ENCODE peak calls at places on chromosomes 7 and 10, in nine cellular contexts. R, D, L, M, A, K, V, U and Z are unnamed samples.

GRCh38 chr7:67414858-67415257 is 418.2 kb downstream of the TYW1 start:
- DNase-seq in R (no peak), D (no peak), L (no peak), M (no peak), A (no peak), K (no peak), V (no peak), U (no peak), Z (no peak)

GRCh38 chr10:120349069-120349468 is 108.0 kb upstream of the PLPP4 start:
- DNase-seq in R (no peak), D (no peak), L (no peak), M (no peak), A (no peak), K (no peak), V (no peak), U (no peak), Z (no peak)

GRCh38 chr7:118046086-118046485 is 137.9 kb upstream of the LSM8 start:
- DNase-seq in R (no peak), D (no peak), L (no peak), M (no peak), A (no peak), K (no peak), V (no peak), U (no peak), Z (no peak)

GRCh38 chr10:23158370-23158769 is 33.7 kb upstream of the PTF1A start:
- DNase-seq in R (peak), D (no peak), L (no peak), M (peak), A (no peak), K (peak), V (peak), U (peak), Z (no peak)

GRCh38 chr7:134632052-134632451 is 14.6 kb upstream of the BPGM start:
- DNase-seq in R (no peak), D (no peak), L (no peak), M (no peak), A (no peak), K (no peak), V (no peak), U (no peak), Z (no peak)

GRCh38 chr7:135721198-135721820 is 6.7 kb downstream of the SLC13A4 start:
- DNase-seq in R (no peak), D (no peak), L (no peak), M (no peak), A (no peak), K (no peak), V (no peak), U (no peak), Z (no peak)

GRCh38 chr7:91941450-91941849 is 788 bp downstream of the AKAP9 start:
- DNase-seq in R (no peak), D (no peak), L (peak), M (peak), A (peak), K (peak), V (peak), U (peak), Z (peak)

GRCh38 chr7:142384508-142384922 is 126.7 kb upstream of the PRSS58 start:
- DNase-seq in R (no peak), D (no peak), L (no peak), M (peak), A (peak), K (no peak), V (peak), U (peak), Z (no peak)

GRCh38 chr10:73887038-73888015 is 13.0 kb upstream of the CAMK2G start:
- DNase-seq in R (peak), D (peak), L (peak), M (peak), A (peak), K (no peak), V (peak), U (peak), Z (peak)

GRCh38 chr7:128757203-128757602 is 18.0 kb downstream of the CALU start:
- DNase-seq in R (no peak), D (no peak), L (no peak), M (no peak), A (no peak), K (no peak), V (peak), U (no peak), Z (no peak)

GRCh38 chr10:24869354-24870016 is 82.9 kb downstream of the PRTFDC1 start:
- DNase-seq in R (no peak), D (no peak), L (no peak), M (peak), A (no peak), K (no peak), V (peak), U (no peak), Z (no peak)

GRCh38 chr10:33886299-33886698 is 551.8 kb upstream of the NRP1 start:
- DNase-seq in R (no peak), D (no peak), L (no peak), M (no peak), A (no peak), K (no peak), V (no peak), U (no peak), Z (no peak)

GRCh38 chr7:106657085-106657991 is 3.6 kb downstream of the CCDC71L start:
- DNase-seq in R (no peak), D (no peak), L (no peak), M (peak), A (no peak), K (no peak), V (peak), U (no peak), Z (no peak)

GRCh38 chr10:68871731-68872342 is 29.3 kb upstream of the DDX50 start:
- DNase-seq in R (no peak), D (no peak), L (no peak), M (peak), A (no peak), K (peak), V (peak), U (peak), Z (no peak)

GRCh38 chr10:9305018-9305655 is 1250.6 kb downstream of the GATA3 start:
- DNase-seq in R (no peak), D (no peak), L (no peak), M (peak), A (no peak), K (peak), V (peak), U (no peak), Z (no peak)

GRCh38 chr7:22726345-22726848 is 603 bp upstream of the IL6 start:
- DNase-seq in R (peak), D (peak), L (peak), M (peak), A (peak), K (peak), V (peak), U (peak), Z (peak)

DNA sequence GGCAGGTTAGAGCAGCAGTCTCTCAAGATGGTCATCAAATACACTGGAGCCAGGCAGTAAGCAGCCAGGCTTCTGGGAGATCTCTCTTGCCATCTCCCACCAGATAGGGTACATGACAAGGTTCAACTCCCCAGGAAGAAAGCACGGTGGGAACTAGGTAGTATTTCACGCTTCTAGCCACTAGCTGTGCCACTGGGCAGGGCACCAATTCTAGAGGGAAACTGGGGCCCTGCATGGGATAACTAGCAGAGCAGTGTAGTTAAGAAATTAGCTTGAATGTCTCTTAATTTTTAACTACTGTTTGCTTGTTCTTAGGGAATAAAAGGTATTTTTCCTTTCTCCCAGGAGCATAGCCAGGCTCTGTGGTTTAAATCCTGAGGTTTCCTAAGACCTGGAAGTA is 7.7 kb upstream of the GPAM start:
- DNase-seq in R (no peak), D (no peak), L (no peak), M (no peak), A (no peak), K (no peak), V (no peak), U (no peak), Z (no peak)
- H3K27ac ChIP-seq in R (no peak), D (no peak), L (no peak), M (no peak), A (no peak), K (no peak), V (no peak), U (no peak), Z (no peak)

GRCh38 chr7:88615336-88615735 is 144.2 kb upstream of the ZNF804B start:
- DNase-seq in R (no peak), D (no peak), L (no peak), M (no peak), A (no peak), K (no peak), V (no peak), U (no peak), Z (no peak)

GRCh38 chr7:88614736-88615135 is 144.8 kb upstream of the ZNF804B start:
- DNase-seq in R (no peak), D (no peak), L (no peak), M (no peak), A (no peak), K (no peak), V (no peak), U (no peak), Z (no peak)

DNA sequence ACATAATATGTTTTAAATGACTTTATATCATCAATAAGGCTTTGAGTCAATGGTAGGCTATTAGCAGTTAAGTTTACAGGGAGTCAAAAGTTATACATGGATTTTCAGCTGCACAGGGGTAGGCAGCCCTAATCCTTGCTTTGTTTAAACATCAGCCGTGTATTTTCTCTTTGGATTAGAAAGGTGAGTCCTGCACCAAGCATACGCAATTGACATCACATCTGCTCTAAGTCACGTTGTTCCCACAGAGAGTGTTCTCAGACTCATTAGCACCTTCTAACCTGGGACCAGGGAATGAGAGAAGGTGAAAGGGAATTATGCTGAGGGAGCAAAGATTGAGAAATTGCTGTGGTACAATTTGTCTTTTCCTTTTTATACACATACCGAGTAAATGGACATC is 148.6 kb upstream of the ZNF804B start:
- DNase-seq in R (no peak), D (no peak), L (no peak), M (no peak), A (no peak), K (no peak), V (no peak), U (no peak), Z (no peak)
- H3K27ac ChIP-seq in R (no peak), D (no peak), L (no peak), M (no peak), A (no peak), K (no peak), V (no peak), U (no peak), Z (no peak)

GRCh38 chr10:12165992-12166775 is 29.5 kb downstream of the NUDT5 start:
- DNase-seq in R (no peak), D (no peak), L (no peak), M (no peak), A (no peak), K (no peak), V (no peak), U (no peak), Z (no peak)
- H3K27ac ChIP-seq in R (no peak), D (no peak), L (no peak), M (no peak), A (no peak), K (no peak), V (no peak), U (no peak), Z (no peak)

GRCh38 chr10:77631241-77631640 is 6.4 kb downstream of the KCNMA1 start:
- DNase-seq in R (no peak), D (no peak), L (no peak), M (no peak), A (no peak), K (no peak), V (no peak), U (no peak), Z (peak)
- H3K27ac ChIP-seq in R (no peak), D (peak), L (no peak), M (no peak), A (peak), K (no peak), V (no peak), U (no peak), Z (peak)